ENCODE peak calls at places on chromosomes 6 and 20, in four cellular contexts. U is skeletal muscle cell, J is IMR-90, S is activated gamma-delta T cell treated with Interleukin-2 at 50 U/mL for 16 hours. D is an unnamed sample.

GRCh38 chr20:57756213-57756612 is 46.4 kb upstream of the PMEPA1 start:
- DNase-seq in U (no peak), J (no peak), S (no peak), D (no peak)

GRCh38 chr6:34585512-34586045 is 29.4 kb upstream of the SPDEF start:
- DNase-seq in U (no peak), J (peak), S (no peak), D (peak)

GRCh38 chr6:49406241-49406970 is 56.6 kb downstream of the MMUT start:
- DNase-seq in U (no peak), J (no peak), S (no peak), D (peak)

GRCh38 chr6:90868256-90868655 is 281.4 kb upstream of the MAP3K7 start:
- DNase-seq in U (no peak), J (no peak), S (no peak), D (no peak)

GRCh38 chr20:41316602-41317535 is 662 bp downstream of the ZHX3 start:
- DNase-seq in U (no peak), J (peak), S (peak), D (peak)

GRCh38 chr20:35461620-35462019 is 6.2 kb downstream of the CEP250 start:
- DNase-seq in U (no peak), J (peak), S (no peak), D (no peak)

GRCh38 chr6:168273483-168274045 is 46.0 kb downstream of the DACT2 start:
- DNase-seq in U (no peak), J (no peak), S (no peak), D (no peak)

GRCh38 chr6:79040083-79040482 is 38.0 kb downstream of the PHIP start:
- DNase-seq in U (no peak), J (peak), S (no peak), D (peak)

GRCh38 chr6:165049362-165049761 is 260.0 kb downstream of the C6orf118 start:
- DNase-seq in U (no peak), J (no peak), S (no peak), D (peak)

GRCh38 chr6:42694586-42694985 is 27.8 kb downstream of the PRPH2 start:
- DNase-seq in U (no peak), J (peak), S (no peak), D (peak)

GRCh38 chr6:35080821-35081425 is 60.2 kb downstream of the TCP11 start:
- DNase-seq in U (no peak), J (no peak), S (no peak), D (no peak)

GRCh38 chr6:127186889-127187288 is 68.4 kb downstream of the RSPO3 start:
- DNase-seq in U (no peak), J (no peak), S (peak), D (peak)

GRCh38 chr6:26199773-26200728 is 112.8 kb downstream of the HFE start:
- DNase-seq in U (no peak), J (peak), S (no peak), D (peak)

GRCh38 chr6:43471399-43471798 is 6.0 kb upstream of the TJAP1 start:
- DNase-seq in U (no peak), J (no peak), S (no peak), D (no peak)

GRCh38 chr20:9141070-9141469 is 72.2 kb downstream of the PLCB4 start:
- DNase-seq in U (no peak), J (no peak), S (no peak), D (no peak)